ENCODE peak calls at places on chromosome 16, in seven cellular contexts. D is HCT116, X is K562, T is HepG2, J is H1, F is SK-N-SH, S is GM12878. E is an unnamed sample.

GRCh38 chr16:55809386-55809785 is 23.5 kb downstream of the CES1 start:
- DNase-seq in D (no peak), X (no peak), T (no peak), J (no peak), F (no peak), S (no peak), E (no peak)

GRCh38 chr16:12589676-12590075 is 214.0 kb downstream of the CPPED1 start:
- DNase-seq in D (no peak), X (no peak), T (no peak), J (no peak), F (no peak), S (no peak), E (no peak)

GRCh38 chr16:67246081-67246944 is 968 bp downstream of the FHOD1 start:
- DNase-seq in D (peak; percentile 84), X (peak; percentile 67), T (peak; percentile 87), J (peak; percentile 88), F (peak; percentile 91), S (no peak), E (peak; percentile 96)

GRCh38 chr16:28866454-28866804 is 2.8 kb downstream of the SH2B1 start:
- DNase-seq in D (no peak), X (no peak), T (no peak), J (no peak), F (no peak), S (no peak), E (no peak)

GRCh38 chr16:53053967-53054669 is 673 bp upstream of the CHD9 start:
- DNase-seq in D (no peak), X (peak; percentile 27), T (peak; percentile 26), J (no peak), F (peak; percentile 50), S (no peak), E (no peak)

GRCh38 chr16:78902291-78902690 is 698.2 kb downstream of the MAF start:
- DNase-seq in D (no peak), X (no peak), T (no peak), J (no peak), F (no peak), S (no peak), E (no peak)

GRCh38 chr16:14527411-14528044 is 102.5 kb downstream of the PARN start:
- DNase-seq in D (no peak), X (no peak), T (no peak), J (no peak), F (no peak), S (no peak), E (no peak)

GRCh38 chr16:57988929-57989328 is 11.5 kb downstream of the ZNF319 start:
- DNase-seq in D (no peak), X (no peak), T (no peak), J (no peak), F (no peak), S (no peak), E (no peak)

DNA sequence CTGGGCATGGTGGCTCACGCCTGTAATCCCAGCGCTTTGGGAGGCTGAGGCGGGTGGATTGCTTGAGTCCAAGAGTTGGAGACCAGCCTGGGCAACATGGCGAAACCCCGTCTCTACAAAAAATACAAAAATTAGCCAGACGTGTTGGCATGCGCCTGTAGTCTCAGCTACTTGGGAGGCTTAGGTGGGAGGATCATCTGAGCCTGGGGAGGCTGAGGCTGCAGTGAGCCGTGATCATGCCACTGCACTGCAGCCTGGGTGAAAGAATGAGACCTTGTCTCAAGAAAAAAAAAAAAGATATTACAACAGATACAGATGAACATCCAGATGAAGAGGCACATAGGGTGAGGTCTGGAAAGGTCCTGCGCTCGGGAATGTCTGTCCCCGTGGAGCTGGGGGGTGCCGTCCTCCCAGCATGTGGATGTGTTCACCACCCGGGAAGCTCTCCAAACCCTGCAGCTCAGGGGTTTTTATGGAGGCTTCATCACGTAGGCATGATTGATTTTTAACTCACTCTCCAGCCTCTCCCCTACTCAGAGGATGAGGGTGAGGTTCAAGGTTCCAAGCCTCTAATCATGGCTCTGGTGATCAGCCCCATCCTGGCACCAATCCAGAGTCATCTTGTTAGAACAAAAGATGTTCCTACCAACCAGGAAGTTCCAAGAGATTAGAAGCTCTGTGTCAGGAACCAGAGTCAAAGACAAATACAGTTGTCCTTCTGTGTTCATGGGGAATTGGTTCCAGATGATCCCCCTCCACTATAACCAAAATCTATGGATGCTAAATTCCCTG is 85.0 kb upstream of the DNAJA2 start:
- DNase-seq in D (no peak), X (peak; percentile 16), T (peak; percentile 94), J (no peak), F (no peak), S (no peak), E (no peak)
- TF ChIP-seq JUND in D (no peak), X (no peak), T (no peak), J (no peak), F (no peak), S (no peak), E (no peak)

GRCh38 chr16:88306860-88307545 is 75.8 kb upstream of the ZNF469 start:
- DNase-seq in D (no peak), X (no peak), T (peak; percentile 37), J (no peak), F (no peak), S (no peak), E (peak; percentile 29)
- TF ChIP-seq JUND in D (no peak), X (peak; percentile 19), T (no peak), J (no peak), F (no peak), S (no peak), E (no peak)

GRCh38 chr16:473046-474043 is 47.9 kb downstream of the RAB11FIP3 start:
- DNase-seq in D (no peak), X (no peak), T (no peak), J (no peak), F (no peak), S (no peak), E (no peak)

GRCh38 chr16:472199-472504 is 46.7 kb downstream of the RAB11FIP3 start:
- DNase-seq in D (no peak), X (no peak), T (no peak), J (no peak), F (no peak), S (no peak), E (no peak)

GRCh38 chr16:474420-475122 is 49.1 kb downstream of the RAB11FIP3 start:
- DNase-seq in D (no peak), X (no peak), T (peak; percentile 87), J (no peak), F (no peak), S (no peak), E (no peak)

GRCh38 chr16:470418-470817 is 45.0 kb downstream of the RAB11FIP3 start:
- DNase-seq in D (no peak), X (no peak), T (no peak), J (no peak), F (no peak), S (no peak), E (no peak)

GRCh38 chr16:471353-472198 is 46.1 kb downstream of the RAB11FIP3 start:
- DNase-seq in D (no peak), X (no peak), T (no peak), J (peak; percentile 64), F (peak; percentile 55), S (no peak), E (no peak)
- TF ChIP-seq JUND in D (no peak), X (no peak), T (no peak), J (no peak), F (no peak), S (no peak), E (no peak)

DNA sequence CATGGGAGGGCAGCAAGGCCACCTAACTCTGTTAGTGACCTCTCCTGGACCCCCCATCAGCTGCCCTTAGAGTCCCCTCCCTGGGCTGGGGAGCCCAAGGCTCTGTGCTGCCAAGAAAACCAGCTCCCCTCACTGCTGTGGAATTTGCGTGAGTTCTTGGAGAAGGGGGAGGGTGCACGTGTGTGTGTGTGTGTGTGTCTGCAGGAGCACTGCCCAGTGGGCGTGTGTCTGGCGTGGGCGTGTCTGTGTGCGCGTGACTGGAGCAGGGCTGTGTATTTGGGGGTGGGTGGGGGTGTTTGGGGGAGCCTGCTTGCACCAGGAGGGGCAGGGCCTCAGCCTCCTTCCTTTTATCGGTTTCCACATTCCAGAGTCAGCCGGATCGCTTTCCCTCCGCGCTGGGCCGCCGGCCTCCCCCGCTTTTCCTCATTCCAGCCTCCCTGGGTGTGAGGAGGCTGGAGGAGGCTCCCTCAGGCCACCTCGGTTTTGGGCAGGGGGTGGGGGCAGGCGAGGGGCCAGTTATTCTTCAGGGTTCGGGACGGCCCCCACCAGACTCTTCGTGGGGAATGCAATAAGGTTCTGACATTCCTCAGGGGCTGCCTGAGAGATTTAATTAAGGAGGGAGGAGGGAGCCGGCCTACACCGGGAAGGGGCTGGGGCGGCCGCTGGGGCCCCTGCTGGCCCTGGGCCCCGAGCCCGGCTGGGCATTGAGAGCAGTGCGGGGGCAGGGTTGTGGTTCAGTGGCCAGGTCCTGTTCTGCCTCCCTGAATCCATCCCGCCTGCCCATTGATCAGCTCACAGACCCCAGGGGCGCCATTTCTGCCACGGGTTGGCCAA is 2.5 kb downstream of the VASN start:
- DNase-seq in D (no peak), X (peak; percentile 63), T (no peak), J (no peak), F (no peak), S (no peak), E (peak; percentile 79)
- TF ChIP-seq JUND in D (no peak), X (no peak), T (no peak), J (no peak), F (no peak), S (no peak), E (no peak)

E was measured in T47D.